ENCODE peak calls at places on chromosomes 13 and 19, in eight cellular contexts. Q, J, C, W, V, B, L and R are unnamed samples.

GRCh38 chr19:43763473-43763939 is 8.7 kb upstream of the SMG9 start:
- DNase-seq in L (no peak), J (no peak), C (no peak), V (no peak), W (no peak), Q (no peak), B (no peak), R (no peak)

GRCh38 chr19:14450168-14450874 is 17.2 kb downstream of the PKN1 start:
- DNase-seq in C (no peak), B (no peak), V (no peak), W (peak; percentile 70), Q (peak; percentile 92), J (peak; percentile 78), L (peak; percentile 52), R (no peak)

GRCh38 chr13:29594310-29594709 is 1.2 kb downstream of the SLC7A1 start:
- DNase-seq in L (peak; percentile 50), J (no peak), B (no peak), V (no peak), Q (peak; percentile 84), C (peak; percentile 35), W (peak; percentile 15), R (no peak)

GRCh38 chr19:19719798-19720197 is 13.1 kb downstream of the ZNF14 start:
- DNase-seq in L (no peak), C (no peak), W (no peak), Q (no peak), V (no peak), B (no peak), J (no peak), R (no peak)

GRCh38 chr13:35781661-35782060 is 305.2 kb upstream of the MAB21L1 start:
- DNase-seq in W (no peak), B (no peak), V (no peak), J (no peak), L (no peak), C (no peak), Q (no peak), R (no peak)

GRCh38 chr19:4455742-4456565 is 1.6 kb downstream of the UBXN6 start:
- DNase-seq in V (no peak), J (no peak), Q (peak; percentile 66), C (peak; percentile 14), B (peak; percentile 75), L (no peak), W (no peak), R (peak; percentile 86)

GRCh38 chr19:1004803-1005664 is 4.8 kb downstream of the GRIN3B start:
- DNase-seq in Q (no peak), B (no peak), J (no peak), W (no peak), L (no peak), C (no peak), V (no peak), R (no peak)

GRCh38 chr19:41792513-41793413 is 3.6 kb upstream of the CEACAM3 start:
- DNase-seq in V (no peak), B (peak; percentile 13), Q (peak; percentile 89), J (peak; percentile 79), L (peak; percentile 70), W (peak; percentile 62), C (no peak), R (no peak)

GRCh38 chr13:79987323-79987722 is 353.6 kb downstream of the SPRY2 start:
- DNase-seq in W (no peak), C (no peak), V (no peak), B (no peak), J (no peak), Q (peak; percentile 11), L (no peak), R (no peak)

GRCh38 chr13:112066624-112067004 is 335 bp upstream of the SOX1 start:
- DNase-seq in L (no peak), J (peak; percentile 83), W (peak; percentile 64), Q (peak; percentile 66), B (peak; percentile 57), V (peak; percentile 82), C (no peak), R (no peak)

GRCh38 chr19:3751236-3751635 is 10.3 kb downstream of the APBA3 start:
- DNase-seq in V (no peak), L (no peak), W (no peak), J (no peak), C (no peak), B (no peak), Q (no peak), R (no peak)

GRCh38 chr13:57314897-57315520 is 148.0 kb downstream of the PRR20E start:
- DNase-seq in C (no peak), B (no peak), J (no peak), L (no peak), Q (no peak), W (no peak), V (no peak), R (no peak)

GRCh38 chr13:101698400-101698799 is 245.9 kb downstream of the ITGBL1 start:
- DNase-seq in Q (no peak), W (no peak), V (no peak), J (no peak), L (no peak), B (no peak), C (peak; percentile 10), R (no peak)